ENCODE peak calls at places on chromosome 5, in four cellular contexts. P is breast epithelium; B is NCI-H1436; G is CD4-positive, alpha-beta memory T cell. Q is an unnamed sample.

GRCh38 chr5:132497488-132497997 is 7.0 kb upstream of the IRF1 start:
- DNase-seq in B (no peak), P (no peak), G (no peak), Q (no peak)

GRCh38 chr5:169009171-169009570 is 291.8 kb downstream of the SLIT3 start:
- DNase-seq in B (no peak), G (no peak), P (no peak), Q (no peak)

GRCh38 chr5:75890546-75890945 is 173.3 kb upstream of the POC5 start:
- DNase-seq in G (no peak), P (no peak), B (no peak), Q (no peak)

GRCh38 chr5:171420429-171421231 is 1.2 kb downstream of the FGF18 start:
- DNase-seq in P (no peak), G (no peak), B (no peak), Q (peak)

GRCh38 chr5:74954919-74955318 is 88.7 kb upstream of the FAM169A start:
- DNase-seq in P (no peak), G (no peak), B (no peak), Q (no peak)

GRCh38 chr5:181263633-181264032 is 2.7 kb upstream of the TRIM52 start:
- DNase-seq in B (no peak), G (no peak), P (no peak), Q (no peak)

GRCh38 chr5:77743181-77743580 is 33.0 kb downstream of the TBCA start:
- DNase-seq in B (no peak), G (no peak), P (no peak), Q (no peak)

GRCh38 chr5:143153332-143154119 is 250.0 kb downstream of the NR3C1 start:
- DNase-seq in B (no peak), P (no peak), G (no peak), Q (no peak)

GRCh38 chr5:87127956-87128687 is 139.6 kb upstream of the RASA1 start:
- DNase-seq in B (no peak), P (no peak), G (no peak), Q (no peak)

GRCh38 chr5:54520438-54520846 is 2.9 kb downstream of the SNX18 start:
- DNase-seq in P (no peak), B (no peak), G (no peak), Q (peak)

GRCh38 chr5:132059043-132059695 is 1.3 kb upstream of the IL3 start:
- DNase-seq in G (peak), B (no peak), P (peak), Q (no peak)

GRCh38 chr5:15614679-15615078 is 114.7 kb downstream of the FBXL7 start:
- DNase-seq in P (no peak), G (no peak), B (no peak), Q (no peak)

GRCh38 chr5:61631438-61631941 is 299.4 kb downstream of the ZSWIM6 start:
- DNase-seq in G (no peak), B (no peak), P (no peak), Q (peak)

Q was measured in hippocampal formation.